ENCODE peak calls at places on chromosomes 12 and 14, in seven cellular contexts. Q, L, T, N, Z, S and M are unnamed samples.

GRCh38 chr12:107679346-107679745 is 6.3 kb upstream of the PWP1 start:
- DNase-seq in T (no peak), L (no peak), Z (no peak), S (no peak), N (no peak), Q (no peak), M (no peak)

GRCh38 chr14:102474934-102475333 is 34.6 kb downstream of the ANKRD9 start:
- DNase-seq in L (no peak), T (no peak), S (no peak), Z (no peak), Q (peak), N (peak), M (no peak)

GRCh38 chr14:60356921-60357550 is 108.0 kb downstream of the PPM1A start:
- DNase-seq in S (peak), T (peak), N (no peak), Z (peak), L (no peak), Q (no peak), M (peak)

GRCh38 chr12:131052891-131053290 is 99.2 kb downstream of the ADGRD1 start:
- DNase-seq in Z (no peak), S (no peak), N (no peak), L (no peak), Q (no peak), T (no peak), M (no peak)

GRCh38 chr14:85241022-85241880 is 288.7 kb upstream of the FLRT2 start:
- DNase-seq in Q (no peak), Z (peak), L (no peak), T (no peak), S (no peak), N (no peak), M (no peak)

GRCh38 chr12:117031843-117032592 is 67.2 kb downstream of the TESC start:
- DNase-seq in L (no peak), S (no peak), N (no peak), Z (no peak), T (no peak), Q (no peak), M (no peak)

GRCh38 chr12:110578522-110579238 is 4.4 kb downstream of the PPTC7 start:
- DNase-seq in S (no peak), Z (no peak), N (no peak), Q (no peak), L (no peak), T (no peak), M (no peak)

GRCh38 chr12:127429556-127429955 is 837.4 kb upstream of the TMEM132C start:
- DNase-seq in L (no peak), Q (no peak), Z (no peak), T (no peak), S (no peak), N (no peak), M (no peak)

GRCh38 chr14:92122351-92122677 is 545 bp downstream of the CPSF2 start:
- DNase-seq in L (peak), S (no peak), N (peak), Q (peak), Z (peak), T (peak), M (no peak)

GRCh38 chr14:52175982-52176502 is 91.5 kb upstream of the PTGDR start:
- DNase-seq in Q (no peak), N (no peak), S (no peak), Z (no peak), L (no peak), T (no peak), M (no peak)

GRCh38 chr12:97336896-97337751 is 125.5 kb upstream of the RMST start:
- DNase-seq in L (no peak), T (no peak), N (no peak), Q (no peak), Z (no peak), S (no peak), M (no peak)

GRCh38 chr12:64088431-64089349 is 133.4 kb downstream of the KICS2 start:
- DNase-seq in T (peak), S (no peak), Q (peak), L (peak), Z (peak), N (peak), M (peak)

GRCh38 chr14:26729851-26730250 is 132.0 kb upstream of the NOVA1 start:
- DNase-seq in S (no peak), N (no peak), L (no peak), Q (no peak), T (no peak), Z (no peak), M (no peak)

GRCh38 chr14:101491841-101492240 is 69.5 kb upstream of the DIO3 start:
- DNase-seq in S (no peak), L (no peak), Q (no peak), Z (no peak), N (no peak), T (no peak), M (no peak)

GRCh38 chr12:102061096-102061555 is 665 bp downstream of the WASHC3 start:
- DNase-seq in Z (no peak), L (peak), N (peak), T (no peak), S (no peak), Q (peak), M (no peak)

GRCh38 chr12:3727354-3727753 is 25.6 kb downstream of the CRACR2A start:
- DNase-seq in T (no peak), L (no peak), Q (no peak), N (no peak), S (no peak), Z (no peak), M (no peak)

GRCh38 chr14:36027354-36027753 is 149.2 kb downstream of the PTCSC3 start:
- DNase-seq in Q (no peak), T (no peak), L (no peak), Z (no peak), S (no peak), N (no peak), M (no peak)

GRCh38 chr12:6233121-6233971 is 33.1 kb downstream of the CD9 start:
- DNase-seq in T (no peak), N (no peak), S (no peak), Z (no peak), L (no peak), Q (no peak), M (no peak)

GRCh38 chr12:90854136-90854689 is 100.8 kb downstream of the CCER1 start:
- DNase-seq in S (no peak), T (peak), Q (peak), N (peak), L (peak), Z (peak), M (no peak)

GRCh38 chr12:95646781-95647184 is 95.5 kb upstream of the USP44 start:
- DNase-seq in Q (peak), T (peak), S (no peak), N (no peak), L (peak), Z (no peak), M (no peak)

GRCh38 chr12:113990548-113991223 is 24.6 kb upstream of the RBM19 start:
- DNase-seq in Z (no peak), Q (no peak), L (no peak), S (no peak), N (no peak), T (no peak), M (peak)

GRCh38 chr14:69614592-69614991 is 3.2 kb downstream of the SUSD6 start:
- DNase-seq in N (no peak), Q (no peak), S (no peak), T (no peak), Z (no peak), L (peak), M (no peak)

DNA sequence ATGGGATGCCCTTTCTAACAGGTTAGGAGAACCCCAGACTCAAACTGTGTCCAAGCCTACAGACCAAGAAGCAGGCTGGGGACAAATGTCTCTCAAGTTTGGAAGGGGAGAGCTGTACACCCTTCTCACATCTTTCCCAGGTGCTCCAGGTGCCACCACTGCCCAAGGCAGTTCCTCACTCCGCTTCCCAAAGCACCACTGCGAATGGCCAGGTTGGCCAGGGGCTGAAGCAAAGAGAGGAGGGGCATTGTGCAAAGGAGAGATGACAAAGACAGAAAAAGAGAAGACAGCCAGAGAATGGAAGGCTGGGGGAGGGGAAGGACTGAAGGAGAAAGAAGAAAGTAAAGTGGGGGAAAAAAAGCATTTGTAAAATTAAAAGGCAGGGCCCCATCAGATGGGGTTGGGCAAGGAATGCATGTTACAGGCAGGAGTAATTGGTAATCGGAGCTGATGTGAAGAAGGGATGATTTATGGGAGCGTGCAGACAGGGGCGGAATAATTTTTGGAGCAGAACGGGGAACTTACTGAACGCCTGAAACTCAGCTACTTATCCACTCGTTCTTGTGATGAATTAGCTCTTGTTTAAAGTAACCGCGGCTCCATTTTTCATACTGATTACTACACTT is 165.8 kb downstream of the ESRRB start:
- DNase-seq in T (no peak), Q (no peak), N (no peak), L (no peak), Z (no peak), S (no peak), M (no peak)
- H2BK120ac ChIP-seq in T (no peak), Q (no peak), N (no peak), L (no peak), Z (no peak), S (no peak), M (no peak)

DNA sequence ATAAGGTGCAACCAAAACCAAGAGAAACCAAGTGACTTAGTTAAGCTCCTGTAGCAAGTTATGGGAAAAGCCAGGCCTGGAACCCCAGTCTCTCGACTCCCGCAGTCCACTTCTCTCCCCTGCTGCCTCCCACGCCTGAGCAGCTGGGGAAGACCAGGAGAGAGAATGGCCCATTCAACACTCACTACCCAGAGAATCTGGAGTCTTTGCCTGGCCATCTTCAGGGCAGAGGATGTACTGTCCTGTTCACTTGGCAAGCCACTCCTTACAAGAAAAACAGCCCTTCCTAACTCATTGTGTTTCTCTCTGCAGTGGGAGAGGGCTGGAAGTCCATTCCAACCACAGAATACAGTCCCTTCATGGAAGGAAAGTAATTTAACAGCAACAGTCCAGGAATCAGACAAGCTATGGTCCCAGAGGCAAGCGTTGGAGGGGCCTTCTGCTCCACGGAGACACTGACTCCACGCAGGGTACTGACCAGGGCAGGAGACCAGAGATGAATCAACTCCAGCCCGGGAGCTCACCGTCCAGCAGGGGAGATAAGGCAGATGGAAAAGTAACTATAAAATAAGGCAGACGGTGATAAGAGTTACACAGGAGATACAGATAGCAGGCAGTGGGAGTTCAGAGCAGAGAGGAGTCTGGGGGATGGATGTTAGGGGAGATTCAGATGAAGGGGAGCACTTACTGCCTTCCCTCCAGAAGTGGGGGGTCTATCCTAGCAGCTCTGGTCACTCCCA is 1.6 kb downstream of the PITPNM2 start:
- DNase-seq in Z (no peak), N (peak), S (no peak), Q (no peak), L (no peak), T (no peak), M (no peak)
- H2BK5ac ChIP-seq in Z (no peak), N (peak), S (no peak), Q (no peak), L (no peak), T (no peak), M (no peak)

DNA sequence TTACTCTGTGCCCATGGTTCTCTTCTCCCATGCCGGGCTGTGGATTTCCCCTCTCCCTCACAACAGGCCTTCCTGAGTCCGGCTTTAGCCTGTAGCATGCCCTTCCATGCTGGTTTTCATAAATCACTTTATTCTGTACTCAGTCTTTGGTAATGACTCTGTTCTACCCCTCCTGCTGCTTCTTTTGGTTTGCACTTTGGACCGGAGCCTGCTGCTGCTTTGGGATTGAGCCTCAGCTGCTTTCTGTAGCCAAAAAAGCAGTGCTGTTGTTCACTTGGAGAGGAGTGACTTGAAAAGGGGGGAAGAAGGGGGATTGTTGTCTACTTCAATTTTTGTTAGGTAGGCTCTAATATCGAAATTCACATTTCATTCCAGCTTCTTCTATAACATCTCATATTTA is 8.5 kb upstream of the SLC6A13 start:
- DNase-seq in L (no peak), N (no peak), Q (no peak), Z (no peak), T (no peak), S (no peak), M (no peak)
- H2BK120ac ChIP-seq in L (no peak), N (no peak), Q (no peak), Z (no peak), T (no peak), S (no peak), M (no peak)

DNA sequence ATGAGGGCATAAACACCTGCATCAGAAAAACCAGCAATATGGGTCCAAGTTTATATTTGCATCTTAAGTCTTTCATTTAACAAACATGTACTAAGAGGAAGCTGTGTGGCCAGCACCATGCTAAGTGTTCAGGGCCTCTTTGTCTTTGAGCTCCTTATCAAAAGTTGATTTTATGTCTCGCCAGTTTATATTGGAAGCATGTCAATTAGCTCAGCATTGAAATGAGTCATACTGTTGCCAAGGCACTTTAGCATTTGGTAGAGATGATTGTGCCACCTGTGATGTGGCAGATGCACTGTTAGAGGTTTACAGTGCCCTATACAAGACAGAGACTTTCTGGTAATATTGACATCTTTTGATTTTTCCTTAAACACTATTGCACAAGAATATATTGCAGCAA is 68.5 kb downstream of the BHLHE41 start:
- DNase-seq in L (no peak), T (no peak), Z (no peak), Q (peak), S (no peak), N (no peak), M (no peak)
- H2BK5ac ChIP-seq in L (no peak), T (no peak), Z (no peak), Q (no peak), S (no peak), N (no peak), M (no peak)

GRCh38 chr12:30458453-30458852 is 237.2 kb downstream of the IPO8 start:
- DNase-seq in Q (no peak), T (no peak), L (no peak), N (no peak), Z (no peak), S (no peak), M (no peak)
- H2BK120ac ChIP-seq in Q (no peak), T (no peak), L (no peak), N (no peak), Z (no peak), S (no peak), M (no peak)

DNA sequence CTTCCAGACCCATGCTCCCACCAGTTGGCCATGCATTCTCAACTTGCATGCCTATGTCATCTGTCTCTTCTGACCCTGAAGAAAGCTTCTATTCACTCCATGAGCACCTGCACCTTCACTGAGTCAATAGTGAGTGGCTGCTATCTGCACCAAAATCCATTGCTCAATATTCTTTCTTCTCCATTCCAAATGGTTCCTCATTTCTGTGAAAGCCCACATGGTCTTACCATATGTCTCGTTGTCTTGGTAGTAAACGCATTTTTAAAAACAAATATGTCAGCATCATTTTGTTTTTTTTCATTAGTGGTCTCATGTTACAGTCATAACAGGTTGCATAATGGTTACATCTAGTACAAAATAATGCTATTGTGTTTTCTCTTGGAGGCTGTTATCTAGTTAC is 106.9 kb upstream of the CPM start:
- DNase-seq in T (no peak), S (no peak), N (no peak), Q (no peak), Z (no peak), L (peak), M (no peak)
- H2BK5ac ChIP-seq in T (no peak), S (no peak), N (no peak), Q (no peak), Z (no peak), L (no peak), M (no peak)

GRCh38 chr12:26696613-26697092 is 136.3 kb downstream of the ITPR2 start:
- DNase-seq in Z (no peak), N (peak), Q (peak), S (no peak), L (peak), T (no peak), M (no peak)
- H2BK120ac ChIP-seq in Z (no peak), N (no peak), Q (no peak), S (no peak), L (no peak), T (no peak), M (no peak)

GRCh38 chr12:71581206-71581605 is 82.4 kb downstream of the ZFC3H1 start:
- DNase-seq in L (peak), Z (no peak), T (peak), Q (no peak), S (no peak), N (no peak), M (no peak)

GRCh38 chr12:71582925-71583324 is 80.7 kb downstream of the ZFC3H1 start:
- DNase-seq in Z (no peak), T (no peak), Q (no peak), L (no peak), N (no peak), S (no peak), M (no peak)

GRCh38 chr12:71585218-71585617 is 78.4 kb downstream of the ZFC3H1 start:
- DNase-seq in Z (no peak), L (peak), Q (no peak), T (no peak), N (no peak), S (no peak), M (no peak)

GRCh38 chr12:71587012-71587411 is 76.6 kb downstream of the ZFC3H1 start:
- DNase-seq in N (no peak), Z (no peak), Q (no peak), L (no peak), S (no peak), T (no peak), M (no peak)

DNA sequence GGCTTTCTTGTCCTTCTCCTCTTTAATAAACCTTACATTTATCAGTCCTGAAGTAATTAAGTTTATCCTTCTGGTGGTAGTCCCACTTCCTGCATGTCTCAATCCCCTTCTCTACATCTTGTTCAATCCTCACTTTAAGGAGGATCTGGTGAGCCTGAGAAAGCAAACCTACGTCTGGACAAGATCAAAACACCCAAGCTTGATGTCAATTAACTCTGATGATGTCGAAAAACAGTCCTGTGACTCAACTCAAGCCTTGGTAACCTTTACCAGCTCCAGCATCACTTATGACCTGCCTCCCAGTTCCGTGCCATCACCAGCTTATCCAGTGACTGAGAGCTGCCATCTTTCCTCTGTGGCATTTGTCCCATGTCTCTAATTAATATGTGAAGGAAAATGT is 79.3 kb downstream of the ZFC3H1 start:
- DNase-seq in L (no peak), Z (no peak), Q (no peak), T (no peak), N (no peak), S (no peak), M (no peak)
- H2BK5ac ChIP-seq in L (peak), Z (no peak), Q (no peak), T (no peak), N (no peak), S (no peak), M (no peak)

GRCh38 chr12:28868414-28868813 is 280.7 kb upstream of the FAR2 start:
- DNase-seq in Q (no peak), T (no peak), Z (no peak), N (peak), L (no peak), S (no peak), M (no peak)
- H2BK120ac ChIP-seq in Q (no peak), T (no peak), Z (no peak), N (no peak), L (no peak), S (no peak), M (no peak)

DNA sequence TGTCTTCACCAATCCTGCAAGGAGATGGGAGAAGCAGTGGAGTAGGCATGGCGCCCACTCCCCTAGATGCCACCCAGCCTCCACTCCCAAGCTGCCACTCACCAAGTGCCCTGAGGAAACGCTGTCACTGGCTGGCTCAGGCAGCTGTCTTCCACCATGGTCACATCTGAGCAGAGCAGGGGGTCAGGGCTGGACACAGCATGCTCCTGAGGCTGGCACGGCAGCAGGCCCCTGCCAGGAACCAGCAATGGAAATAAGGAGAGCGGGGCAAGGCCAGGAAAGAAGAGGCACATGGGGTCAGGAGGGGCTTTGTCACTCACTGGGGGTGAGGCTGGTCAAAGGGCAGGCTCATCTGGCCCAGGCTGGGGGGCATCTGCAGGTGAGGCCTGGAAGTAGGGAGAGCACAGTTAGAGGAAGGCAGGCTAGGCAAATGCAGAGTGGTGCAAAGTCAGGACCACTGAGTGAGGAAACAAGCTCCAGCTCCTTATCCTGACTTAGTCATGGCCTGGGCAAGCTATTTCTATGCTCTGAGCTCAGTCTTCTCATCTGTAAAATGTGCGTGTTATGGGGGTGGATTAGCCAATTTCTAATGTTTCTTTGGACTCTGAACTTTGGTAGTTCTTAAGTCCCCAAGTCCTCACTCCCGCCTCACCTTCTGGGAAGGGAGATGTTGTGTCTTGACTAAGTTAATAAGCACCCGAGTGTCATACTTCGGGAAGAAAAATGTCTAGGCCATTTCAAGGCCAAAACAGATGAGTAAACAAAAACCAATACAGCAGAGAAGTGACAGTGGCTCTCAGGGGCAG is 8.0 kb downstream of the NAB2 start:
- DNase-seq in Z (no peak), L (no peak), Q (no peak), T (no peak), S (no peak), N (no peak), M (no peak)
- H2BK5ac ChIP-seq in Z (peak), L (no peak), Q (peak), T (no peak), S (peak), N (no peak), M (no peak)